ENCODE peak calls at places on chromosomes 4 and X, in six cellular contexts. K, P, N, Z, Q and W are unnamed samples.

GRCh38 chrX:35562395-35562794 is 235.7 kb upstream of the MAGEB16 start:
- DNase-seq in K (no peak), P (no peak), N (no peak), Z (no peak), Q (no peak), W (no peak)

GRCh38 chr4:80322716-80323115 is 12.8 kb upstream of the CFAP299 start:
- DNase-seq in K (peak; percentile 59), P (no peak), N (no peak), Z (no peak), Q (no peak), W (peak; percentile 26)

GRCh38 chrX:47283015-47283771 is 50.4 kb downstream of the USP11 start:
- DNase-seq in K (peak; percentile 65), P (no peak), N (no peak), Z (peak; percentile 18), Q (peak; percentile 38), W (no peak)

GRCh38 chr4:90226734-90227133 is 99.5 kb downstream of the CCSER1 start:
- DNase-seq in K (no peak), P (no peak), N (no peak), Z (no peak), Q (no peak), W (no peak)

GRCh38 chr4:40811886-40812857 is 62.4 kb downstream of the NSUN7 start:
- DNase-seq in K (no peak), P (no peak), N (peak; percentile 62), Z (no peak), Q (no peak), W (no peak)

GRCh38 chr4:76622126-76622525 is 187.1 kb downstream of the SHROOM3 start:
- DNase-seq in K (no peak), P (no peak), N (no peak), Z (no peak), Q (no peak), W (peak; percentile 34)

GRCh38 chr4:66667249-66667648 is 878.1 kb downstream of the CENPC start:
- DNase-seq in K (no peak), P (no peak), N (no peak), Z (no peak), Q (no peak), W (no peak)

GRCh38 chr4:825969-826330 is at the start of gene CPLX1:
- DNase-seq in K (no peak), P (peak; percentile 72), N (peak; percentile 44), Z (no peak), Q (peak; percentile 96), W (no peak)

GRCh38 chrX:42219231-42219630 is 295.9 kb upstream of the CASK start:
- DNase-seq in K (no peak), P (no peak), N (no peak), Z (no peak), Q (no peak), W (no peak)

GRCh38 chrX:44482575-44482974 is 60.1 kb downstream of the FUNDC1 start:
- DNase-seq in K (no peak), P (no peak), N (no peak), Z (no peak), Q (no peak), W (no peak)

DNA sequence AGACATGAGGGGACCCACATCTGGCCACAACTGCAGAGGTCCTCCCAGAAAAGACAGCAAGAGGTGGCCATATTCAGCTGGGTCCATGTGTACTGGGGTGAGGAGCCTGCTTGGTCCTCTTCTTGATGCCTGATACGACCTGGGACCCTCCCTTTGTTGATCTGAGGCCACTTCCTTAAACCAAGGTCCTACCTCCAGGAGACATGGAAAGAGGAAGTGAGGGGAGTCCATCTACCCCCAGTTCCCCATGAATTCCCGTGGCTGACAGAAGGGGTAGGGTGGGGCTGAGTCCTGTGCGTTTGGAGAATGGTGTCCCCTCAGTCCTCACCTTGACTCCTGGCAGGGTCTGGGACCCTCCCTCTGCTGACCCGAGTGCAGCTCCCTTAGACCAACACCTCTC is 2.1 kb downstream of the MAGEA10 start:
- DNase-seq in K (no peak), P (no peak), N (no peak), Z (no peak), Q (no peak), W (no peak)
- H3K27ac ChIP-seq in K (no peak overlapping the region), P (no peak overlapping the region), N (no peak overlapping the region), Z (no peak overlapping the region), Q (no peak overlapping the region), W (no peak overlapping the region)

GRCh38 chr4:39451423-39452023 is 7.2 kb downstream of the RPL9 start:
- DNase-seq in K (no peak), P (no peak), N (no peak), Z (no peak), Q (no peak), W (no peak)

GRCh38 chr4:39453738-39454137 is 5.0 kb downstream of the RPL9 start:
- DNase-seq in K (no peak), P (no peak), N (no peak), Z (no peak), Q (no peak), W (no peak)

GRCh38 chr4:39452153-39452859 is 6.4 kb downstream of the RPL9 start:
- DNase-seq in K (no peak), P (no peak), N (no peak), Z (no peak), Q (no peak), W (no peak)

GRCh38 chr4:39452860-39453587 is 5.7 kb downstream of the RPL9 start:
- DNase-seq in K (no peak), P (no peak), N (no peak), Z (no peak), Q (no peak), W (no peak)

DNA sequence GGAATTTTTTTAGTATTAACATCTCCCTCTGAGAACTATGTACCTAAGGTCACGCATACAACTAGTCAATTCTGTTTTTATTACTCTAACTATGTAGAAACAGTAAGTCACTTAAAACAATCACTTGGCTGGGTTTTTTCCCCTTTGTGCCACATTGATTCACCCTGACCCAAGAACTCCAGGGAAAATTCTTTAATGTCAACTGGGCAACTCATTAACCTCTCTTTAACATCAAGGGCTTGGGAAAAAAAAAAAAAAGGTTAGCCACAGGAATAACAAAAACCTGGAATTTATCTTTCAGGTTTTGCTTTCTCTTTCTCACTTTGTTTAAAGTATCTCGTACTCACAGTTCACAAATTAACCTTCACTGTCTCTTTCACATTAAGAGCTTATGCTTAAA is 8.1 kb downstream of the RPL9 start:
- DNase-seq in K (no peak), P (no peak), N (no peak), Z (no peak), Q (no peak), W (no peak)
- H3K27ac ChIP-seq in K (no peak overlapping the region), P (peak overlapping the region; percentile 11), N (no peak overlapping the region), Z (no peak overlapping the region), Q (peak overlapping the region; percentile 5), W (peak overlapping the region; percentile 10)

GRCh38 chrX:124325732-124326131 is 6.7 kb upstream of the TEX13D start:
- DNase-seq in K (no peak), P (no peak), N (no peak), Z (no peak), Q (no peak), W (no peak)
- H3K27ac ChIP-seq in K (no peak overlapping the region), P (no peak overlapping the region), N (no peak overlapping the region), Z (no peak overlapping the region), Q (no peak overlapping the region), W (no peak overlapping the region)

GRCh38 chr4:123415977-123416376 is 19.4 kb downstream of the SPRY1 start:
- DNase-seq in K (peak; percentile 48), P (no peak), N (no peak), Z (no peak), Q (no peak), W (no peak)
- H3K27ac ChIP-seq in K (peak overlapping the region; percentile 15), P (no peak overlapping the region), N (no peak overlapping the region), Z (peak overlapping the region; percentile 33), Q (peak overlapping the region; percentile 13), W (no peak overlapping the region)

GRCh38 chr4:138452823-138453222 is 210.7 kb upstream of the SLC7A11 start:
- DNase-seq in K (no peak), P (no peak), N (no peak), Z (no peak), Q (no peak), W (no peak)
- H3K27ac ChIP-seq in K (no peak overlapping the region), P (no peak overlapping the region), N (no peak overlapping the region), Z (no peak overlapping the region), Q (no peak overlapping the region), W (no peak overlapping the region)

GRCh38 chrX:153462291-153462690 is 8.1 kb downstream of the HAUS7 start:
- DNase-seq in K (no peak), P (no peak), N (no peak), Z (no peak), Q (no peak), W (no peak)
- H3K27ac ChIP-seq in K (no peak overlapping the region), P (no peak overlapping the region), N (no peak overlapping the region), Z (no peak overlapping the region), Q (no peak overlapping the region), W (no peak overlapping the region)

GRCh38 chr4:78056265-78057129 is 626 bp upstream of the FRAS1 start:
- DNase-seq in K (peak; percentile 63), P (peak; percentile 94), N (peak; percentile 63), Z (peak; percentile 63), Q (peak; percentile 75), W (no peak)
- H3K27ac ChIP-seq in K (no peak overlapping the region), P (peak overlapping the region; percentile 64), N (no peak overlapping the region), Z (peak overlapping the region; percentile 83), Q (peak overlapping the region; percentile 57), W (peak overlapping the region; percentile 83)

GRCh38 chr4:134807231-134807745 is 605.7 kb upstream of the PABPC4L start:
- DNase-seq in K (no peak), P (no peak), N (no peak), Z (no peak), Q (no peak), W (no peak)
- H3K27ac ChIP-seq in K (no peak overlapping the region), P (no peak overlapping the region), N (no peak overlapping the region), Z (no peak overlapping the region), Q (no peak overlapping the region), W (no peak overlapping the region)

DNA sequence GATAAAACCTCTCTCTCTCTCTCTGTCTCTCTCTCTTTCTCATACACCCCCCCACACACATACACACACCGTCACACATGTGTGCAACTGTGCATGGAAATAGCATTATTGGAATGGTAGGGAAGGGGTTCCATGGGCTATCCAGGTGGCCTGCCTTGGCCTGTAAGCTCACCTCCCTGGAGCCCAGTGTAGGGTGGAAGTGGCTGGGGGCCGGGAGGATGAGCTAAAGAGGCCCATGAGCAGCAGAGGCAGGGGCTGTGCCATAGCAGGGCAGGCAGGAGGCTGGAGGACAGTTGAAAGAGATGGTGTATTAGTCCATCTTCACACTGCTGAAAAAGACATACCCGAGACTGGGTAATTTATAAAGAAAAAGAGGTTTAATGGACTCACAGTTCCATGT is 74.2 kb downstream of the CYTL1 start:
- DNase-seq in K (no peak), P (no peak), N (no peak), Z (no peak), Q (no peak), W (no peak)
- H3K27ac ChIP-seq in K (no peak overlapping the region), P (no peak overlapping the region), N (no peak overlapping the region), Z (no peak overlapping the region), Q (no peak overlapping the region), W (no peak overlapping the region)